ENCODE peak calls at places on chromosome 14, in four cellular contexts. One of them, this sample, is unnamed.
A peak's percentile ranks its signal among the peaks of the same experiment; 100 is the strongest.

GRCh38 chr14:106564058-106564643 is 1037.8 kb downstream of the TMEM121 start:
- DNase-seq in H9: no peak
- DNase-seq in H1: no peak
- DNase-seq in mesendoderm: peak; percentile 3
- DNase-seq in this sample: no peak

GRCh38 chr14:59308706-59309105 is 120.2 kb downstream of the DAAM1 start:
- DNase-seq in H1: no peak
- DNase-seq in mesendoderm: no peak
- DNase-seq in H9: no peak
- DNase-seq in this sample: no peak

GRCh38 chr14:60647081-60647836 is 2.0 kb downstream of the SIX1 start:
- DNase-seq in H9: peak; percentile 66
- DNase-seq in mesendoderm: peak; percentile 77
- DNase-seq in H1: no peak
- DNase-seq in this sample: peak; percentile 69

GRCh38 chr14:89911018-89911919 is 43.3 kb downstream of the EFCAB11 start:
- DNase-seq in H9: peak; percentile 59
- DNase-seq in H1: peak; percentile 44
- DNase-seq in mesendoderm: peak; percentile 55
- DNase-seq in this sample: peak; percentile 75

GRCh38 chr14:52918486-52918885 is 32.4 kb downstream of the FERMT2 start:
- DNase-seq in mesendoderm: no peak
- DNase-seq in H1: no peak
- DNase-seq in H9: no peak
- DNase-seq in this sample: peak; percentile 81

GRCh38 chr14:69616408-69616773 is 5.0 kb downstream of the SUSD6 start:
- DNase-seq in mesendoderm: no peak
- DNase-seq in H1: no peak
- DNase-seq in H9: no peak
- DNase-seq in this sample: no peak

GRCh38 chr14:24310666-24311604 is at the start of gene LTB4R:
- DNase-seq in mesendoderm: no peak
- DNase-seq in H1: no peak
- DNase-seq in H9: no peak
- DNase-seq in this sample: peak; percentile 73

GRCh38 chr14:69749956-69750355 is 17.0 kb upstream of the SRSF5 start:
- DNase-seq in H9: no peak
- DNase-seq in mesendoderm: no peak
- DNase-seq in H1: no peak
- DNase-seq in this sample: no peak

GRCh38 chr14:53537421-53538315 is 384.5 kb upstream of the DDHD1 start:
- DNase-seq in mesendoderm: peak; percentile 30
- DNase-seq in H1: no peak
- DNase-seq in H9: no peak
- DNase-seq in this sample: peak; percentile 40

GRCh38 chr14:75430526-75430925 is 2.7 kb downstream of the JDP2 start:
- DNase-seq in H1: no peak
- DNase-seq in mesendoderm: no peak
- DNase-seq in H9: peak; percentile 17
- DNase-seq in this sample: peak; percentile 58

GRCh38 chr14:89504602-89505320 is 87.7 kb upstream of the FOXN3 start:
- DNase-seq in H1: no peak
- DNase-seq in mesendoderm: no peak
- DNase-seq in H9: no peak
- DNase-seq in this sample: peak; percentile 84

GRCh38 chr14:43647302-43647701 is 859.8 kb downstream of the FSCB start:
- DNase-seq in H1: peak; percentile 7
- DNase-seq in H9: peak; percentile 78
- DNase-seq in mesendoderm: peak; percentile 50
- DNase-seq in this sample: no peak

GRCh38 chr14:58133739-58134138 is 18.3 kb downstream of the ARMH4 start:
- DNase-seq in H9: no peak
- DNase-seq in mesendoderm: peak; percentile 61
- DNase-seq in H1: no peak
- DNase-seq in this sample: peak; percentile 85

GRCh38 chr14:27012641-27013040 is 414.8 kb upstream of the NOVA1 start:
- DNase-seq in mesendoderm: no peak
- DNase-seq in H9: no peak
- DNase-seq in H1: no peak
- DNase-seq in this sample: no peak

GRCh38 chr14:68634346-68634745 is 158.5 kb downstream of the ZFP36L1 start:
- DNase-seq in mesendoderm: no peak
- DNase-seq in H1: no peak
- DNase-seq in H9: peak; percentile 24
- DNase-seq in this sample: no peak

GRCh38 chr14:83556746-83557460 is 1973.0 kb upstream of the FLRT2 start:
- DNase-seq in H1: no peak
- DNase-seq in mesendoderm: no peak
- DNase-seq in H9: no peak
- DNase-seq in this sample: peak; percentile 91

GRCh38 chr14:49989980-49990379 is 97.1 kb downstream of the ARF6 start:
- DNase-seq in H9: no peak
- DNase-seq in mesendoderm: no peak
- DNase-seq in H1: no peak
- DNase-seq in this sample: no peak

GRCh38 chr14:22926316-22926715 is 2.9 kb downstream of the PRMT5 start:
- DNase-seq in H9: no peak
- DNase-seq in H1: no peak
- DNase-seq in mesendoderm: no peak
- DNase-seq in this sample: peak; percentile 20

GRCh38 chr14:90428676-90429075 is 31.8 kb downstream of the CALM1 start:
- DNase-seq in H9: no peak
- DNase-seq in mesendoderm: no peak
- DNase-seq in H1: no peak
- DNase-seq in this sample: no peak

GRCh38 chr14:29616922-29617321 is 310.7 kb downstream of the PRKD1 start:
- DNase-seq in H1: no peak
- DNase-seq in mesendoderm: no peak
- DNase-seq in H9: no peak
- DNase-seq in this sample: no peak

GRCh38 chr14:93975791-93976476 is 436 bp downstream of the ASB2 start:
- DNase-seq in H1: no peak
- DNase-seq in mesendoderm: peak; percentile 45
- DNase-seq in H9: no peak
- DNase-seq in this sample: no peak

GRCh38 chr14:51155331-51155730 is 60.4 kb upstream of the TRIM9 start:
- DNase-seq in mesendoderm: no peak
- DNase-seq in H1: no peak
- DNase-seq in H9: no peak
- DNase-seq in this sample: no peak

GRCh38 chr14:99728981-99729451 is 44.9 kb downstream of the CYP46A1 start:
- DNase-seq in mesendoderm: no peak
- DNase-seq in H1: no peak
- DNase-seq in H9: no peak
- DNase-seq in this sample: no peak

GRCh38 chr14:61933021-61933420 is 170.8 kb downstream of the SNAPC1 start:
- DNase-seq in H9: no peak
- DNase-seq in H1: no peak
- DNase-seq in mesendoderm: no peak
- DNase-seq in this sample: no peak

GRCh38 chr14:79732911-79733310 is 478.4 kb downstream of the DIO2 start:
- DNase-seq in mesendoderm: no peak
- DNase-seq in H1: no peak
- DNase-seq in H9: no peak
- DNase-seq in this sample: peak; percentile 51

GRCh38 chr14:81062380-81062779 is 107.0 kb downstream of the TSHR start:
- DNase-seq in H1: no peak
- DNase-seq in mesendoderm: no peak
- DNase-seq in H9: no peak
- DNase-seq in this sample: no peak

GRCh38 chr14:58501214-58501816 is 73.8 kb downstream of the KIAA0586 start:
- DNase-seq in mesendoderm: peak; percentile 76
- DNase-seq in H9: no peak
- DNase-seq in H1: no peak
- DNase-seq in this sample: peak; percentile 88

GRCh38 chr14:106506901-106507305 is 980.5 kb downstream of the TMEM121 start:
- DNase-seq in mesendoderm: no peak
- DNase-seq in H1: no peak
- DNase-seq in H9: no peak
- DNase-seq in this sample: no peak

GRCh38 chr14:68327231-68327630 is 465.6 kb downstream of the ZFP36L1 start:
- DNase-seq in mesendoderm: no peak
- DNase-seq in H1: no peak
- DNase-seq in H9: no peak
- DNase-seq in this sample: no peak

GRCh38 chr14:79274641-79275366 is 936.5 kb downstream of the DIO2 start:
- DNase-seq in mesendoderm: no peak
- DNase-seq in H1: no peak
- DNase-seq in H9: no peak
- DNase-seq in this sample: peak; percentile 20

GRCh38 chr14:101817511-101818001 is 56.0 kb downstream of the PPP2R5C start:
- DNase-seq in mesendoderm: no peak
- DNase-seq in H1: no peak
- DNase-seq in H9: no peak
- DNase-seq in this sample: no peak

GRCh38 chr14:92728781-92729364 is 19.6 kb downstream of the LGMN start:
- DNase-seq in H9: no peak
- DNase-seq in H1: no peak
- DNase-seq in mesendoderm: peak; percentile 14
- DNase-seq in this sample: peak; percentile 31

GRCh38 chr14:85195872-85196477 is 334.0 kb upstream of the FLRT2 start:
- DNase-seq in H9: no peak
- DNase-seq in H1: no peak
- DNase-seq in mesendoderm: peak; percentile 16
- DNase-seq in this sample: peak; percentile 11

GRCh38 chr14:52014601-52015267 is 25.4 kb downstream of the RTRAF start:
- DNase-seq in H9: no peak
- DNase-seq in mesendoderm: no peak
- DNase-seq in H1: no peak
- DNase-seq in this sample: no peak

GRCh38 chr14:75566752-75567151 is 11.7 kb upstream of the FLVCR2 start:
- DNase-seq in H9: no peak
- DNase-seq in mesendoderm: no peak
- DNase-seq in H1: no peak
- DNase-seq in this sample: no peak

GRCh38 chr14:69259176-69259530 is 805 bp upstream of the GALNT16 start:
- DNase-seq in mesendoderm: peak; percentile 15
- DNase-seq in H1: no peak
- DNase-seq in H9: no peak
- DNase-seq in this sample: no peak

GRCh38 chr14:26370118-26370517 is 227.7 kb downstream of the NOVA1 start:
- DNase-seq in H9: no peak
- DNase-seq in mesendoderm: no peak
- DNase-seq in H1: no peak
- DNase-seq in this sample: peak; percentile 4

DNA sequence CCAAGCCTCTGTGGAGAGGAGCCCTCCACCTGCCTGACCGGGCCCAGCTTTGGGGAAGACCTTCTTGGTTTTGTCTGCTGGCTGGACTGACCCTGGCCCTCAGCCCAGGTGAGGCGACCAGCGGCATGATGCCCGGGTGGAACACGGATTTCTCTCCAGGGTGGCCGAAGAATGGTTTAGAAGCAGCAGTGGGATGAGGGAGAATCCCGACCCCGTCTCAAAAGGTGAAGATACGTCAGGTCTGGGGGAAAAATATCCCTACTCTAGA is 15.7 kb downstream of the ZBTB42 start:
- DNase-seq in mesendoderm: no peak
- DNase-seq in H1: no peak
- DNase-seq in H9: no peak
- DNase-seq in this sample: no peak
- H4K5ac ChIP-seq in mesendoderm: no peak overlapping the region
- H4K5ac ChIP-seq in H1: peak overlapping the region; percentile 96
- H4K5ac ChIP-seq in H9: no peak overlapping the region
- H4K5ac ChIP-seq in this sample: peak overlapping the region; percentile 98

GRCh38 chr14:96497087-96497486 is 5.1 kb upstream of the PAPOLA start:
- DNase-seq in H9: no peak
- DNase-seq in mesendoderm: no peak
- DNase-seq in H1: no peak
- DNase-seq in this sample: no peak

GRCh38 chr14:96493178-96493577 is 9.0 kb upstream of the PAPOLA start:
- DNase-seq in mesendoderm: no peak
- DNase-seq in H9: no peak
- DNase-seq in H1: no peak
- DNase-seq in this sample: no peak

GRCh38 chr14:96497586-96497985 is 4.6 kb upstream of the PAPOLA start:
- DNase-seq in mesendoderm: no peak
- DNase-seq in H1: no peak
- DNase-seq in H9: no peak
- DNase-seq in this sample: no peak

GRCh38 chr14:96489327-96489726 is 12.9 kb upstream of the PAPOLA start:
- DNase-seq in mesendoderm: no peak
- DNase-seq in H1: no peak
- DNase-seq in H9: no peak
- DNase-seq in this sample: no peak

DNA sequence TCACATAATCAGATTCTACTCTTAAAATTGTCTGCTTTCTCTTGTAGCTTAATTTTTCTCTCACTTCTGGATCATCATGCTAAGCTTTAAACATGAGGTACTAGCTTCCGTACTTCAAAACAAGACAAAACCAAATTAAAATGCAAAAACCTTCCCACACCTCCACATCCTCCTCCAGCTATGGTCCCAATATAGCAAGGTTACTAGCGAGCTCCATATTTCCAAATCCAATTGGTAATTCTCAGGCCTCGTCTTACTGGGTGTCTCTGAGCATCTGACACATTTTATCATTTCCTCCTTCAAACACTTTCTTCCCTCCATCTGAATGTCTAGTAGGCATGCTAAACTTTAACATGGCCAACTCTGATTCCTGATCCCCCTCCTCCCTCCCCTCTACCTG is 7.9 kb upstream of the PAPOLA start:
- DNase-seq in H9: no peak
- DNase-seq in H1: no peak
- DNase-seq in mesendoderm: no peak
- DNase-seq in this sample: no peak
- H4K5ac ChIP-seq in H9: no peak overlapping the region
- H4K5ac ChIP-seq in H1: no peak overlapping the region
- H4K5ac ChIP-seq in mesendoderm: no peak overlapping the region
- H4K5ac ChIP-seq in this sample: no peak overlapping the region

GRCh38 chr14:45070215-45070614 is 13.7 kb upstream of the PRPF39 start:
- DNase-seq in H9: no peak
- DNase-seq in mesendoderm: no peak
- DNase-seq in H1: no peak
- DNase-seq in this sample: peak; percentile 10

GRCh38 chr14:45068396-45068795 is 15.5 kb upstream of the PRPF39 start:
- DNase-seq in mesendoderm: peak; percentile 79
- DNase-seq in H9: no peak
- DNase-seq in H1: no peak
- DNase-seq in this sample: no peak

GRCh38 chr14:45065540-45065939 is 18.4 kb upstream of the PRPF39 start:
- DNase-seq in H9: no peak
- DNase-seq in mesendoderm: no peak
- DNase-seq in H1: no peak
- DNase-seq in this sample: peak; percentile 23

GRCh38 chr14:45065951-45066350 is 18.0 kb upstream of the PRPF39 start:
- DNase-seq in H9: no peak
- DNase-seq in mesendoderm: no peak
- DNase-seq in H1: no peak
- DNase-seq in this sample: no peak

GRCh38 chr14:45066667-45067066 is 17.2 kb upstream of the PRPF39 start:
- DNase-seq in H1: no peak
- DNase-seq in H9: no peak
- DNase-seq in mesendoderm: no peak
- DNase-seq in this sample: no peak
- H4K5ac ChIP-seq in H1: no peak overlapping the region
- H4K5ac ChIP-seq in H9: no peak overlapping the region
- H4K5ac ChIP-seq in mesendoderm: no peak overlapping the region
- H4K5ac ChIP-seq in this sample: no peak overlapping the region

GRCh38 chr14:65392296-65392695 is 20.2 kb upstream of the FUT8 start:
- DNase-seq in H1: no peak
- DNase-seq in H9: no peak
- DNase-seq in mesendoderm: no peak
- DNase-seq in this sample: no peak
- H4K5ac ChIP-seq in H1: no peak overlapping the region
- H4K5ac ChIP-seq in H9: no peak overlapping the region
- H4K5ac ChIP-seq in mesendoderm: no peak overlapping the region
- H4K5ac ChIP-seq in this sample: no peak overlapping the region